ENCODE peak calls at places on chromosomes 3 and 15, in six cellular contexts. O is HCT116, P is GM23248, S is aorta, X is suprapubic skin, J is mesendoderm. Q is an unnamed sample.

GRCh38 chr15:25850154-25851111 is 12.7 kb downstream of the ATP10A start:
- DNase-seq in O (no peak), P (peak), S (peak), X (no peak), J (peak), Q (no peak)

GRCh38 chr15:78046796-78047341 is 30.6 kb downstream of the TBC1D2B start:
- DNase-seq in O (no peak), P (no peak), S (no peak), X (no peak), J (no peak), Q (peak)

GRCh38 chr15:69554321-69554961 is 101.8 kb downstream of the RPLP1 start:
- DNase-seq in O (no peak), P (no peak), S (no peak), X (no peak), J (peak), Q (no peak)

GRCh38 chr3:14803101-14803980 is 15.4 kb upstream of the FGD5 start:
- DNase-seq in O (no peak), P (peak), S (no peak), X (no peak), J (no peak), Q (no peak)

GRCh38 chr3:128296469-128297251 is 143.4 kb downstream of the EEFSEC start:
- DNase-seq in O (no peak), P (no peak), S (peak), X (peak), J (no peak), Q (no peak)

GRCh38 chr3:168828943-168829342 is 733.2 kb upstream of the GOLIM4 start:
- DNase-seq in O (no peak), P (no peak), S (no peak), X (no peak), J (peak), Q (no peak)

GRCh38 chr3:70096376-70097055 is 97.0 kb downstream of the SAMMSON start:
- DNase-seq in O (no peak), P (no peak), S (no peak), X (no peak), J (no peak), Q (no peak)

GRCh38 chr15:80660114-80660513 is 35.0 kb upstream of the ABHD17C start:
- DNase-seq in O (no peak), P (peak), S (no peak), X (no peak), J (peak), Q (no peak)

GRCh38 chr15:67180035-67180434 is 74.4 kb downstream of the AAGAB start:
- DNase-seq in O (no peak), P (no peak), S (no peak), X (peak), J (no peak), Q (no peak)

GRCh38 chr3:139284221-139284620 is 59.6 kb upstream of the MRPS22 start:
- DNase-seq in O (no peak), P (peak), S (peak), X (no peak), J (no peak), Q (no peak)

GRCh38 chr15:34065261-34065660 is 26.3 kb upstream of the AVEN start:
- DNase-seq in O (no peak), P (no peak), S (no peak), X (no peak), J (no peak), Q (no peak)

GRCh38 chr15:55372701-55373440 is 35.3 kb downstream of the CCPG1 start:
- DNase-seq in O (no peak), P (no peak), S (no peak), X (no peak), J (no peak), Q (no peak)

GRCh38 chr3:151467069-151467468 is 6.2 kb upstream of the IGSF10 start:
- DNase-seq in O (no peak), P (no peak), S (no peak), X (no peak), J (no peak), Q (no peak)

GRCh38 chr3:181561605-181562031 is 150.1 kb upstream of the SOX2 start:
- DNase-seq in O (no peak), P (no peak), S (no peak), X (no peak), J (peak), Q (no peak)

GRCh38 chr3:106560451-106560966 is 691.7 kb upstream of the CBLB start:
- DNase-seq in O (no peak), P (peak), S (no peak), X (no peak), J (no peak), Q (peak)

GRCh38 chr15:40320931-40321371 is 2.5 kb upstream of the INAFM2 start:
- DNase-seq in O (peak), P (peak), S (no peak), X (no peak), J (peak), Q (no peak)

GRCh38 chr3:100245932-100246331 is 14.9 kb upstream of the TBC1D23 start:
- DNase-seq in O (no peak), P (peak), S (no peak), X (no peak), J (no peak), Q (no peak)

GRCh38 chr3:168040624-168041208 is 55.0 kb downstream of the GOLIM4 start:
- DNase-seq in O (peak), P (peak), S (no peak), X (no peak), J (peak), Q (peak)

DNA sequence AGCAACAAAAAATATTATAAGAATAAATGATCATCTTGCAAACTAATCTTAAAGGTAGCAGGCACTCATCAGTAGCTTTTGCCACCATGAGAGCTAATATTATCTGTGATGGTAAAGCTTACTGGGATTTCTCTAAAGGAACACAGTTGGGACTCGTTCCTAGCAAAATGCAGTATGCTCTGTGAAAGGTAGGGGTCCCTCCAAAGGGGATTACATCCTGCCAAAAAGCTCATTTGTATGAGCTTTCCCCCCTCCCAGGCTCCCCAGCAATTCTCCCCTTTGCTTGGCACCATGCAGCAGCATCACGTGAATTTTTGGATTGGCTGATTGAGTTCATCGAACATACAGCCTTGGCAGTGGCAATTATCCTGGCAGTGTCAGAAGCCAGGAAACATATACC is 361.0 kb upstream of the PLSCR5 start:
- DNase-seq in O (no peak), P (no peak), S (no peak), X (no peak), J (peak), Q (no peak)
- H3K27ac ChIP-seq in O (no peak), P (no peak), S (no peak), X (no peak), J (no peak), Q (no peak)

GRCh38 chr15:59170295-59170881 is 36.3 kb upstream of the LDHAL6B start:
- DNase-seq in O (no peak), P (peak), S (peak), X (peak), J (peak), Q (peak)

GRCh38 chr15:59172289-59172901 is 34.2 kb upstream of the LDHAL6B start:
- DNase-seq in O (no peak), P (peak), S (no peak), X (no peak), J (no peak), Q (no peak)

GRCh38 chr15:59173194-59173593 is 33.4 kb upstream of the LDHAL6B start:
- DNase-seq in O (no peak), P (no peak), S (no peak), X (no peak), J (no peak), Q (no peak)

GRCh38 chr15:59169337-59169736 is 37.3 kb upstream of the LDHAL6B start:
- DNase-seq in O (no peak), P (peak), S (no peak), X (no peak), J (peak), Q (no peak)

DNA sequence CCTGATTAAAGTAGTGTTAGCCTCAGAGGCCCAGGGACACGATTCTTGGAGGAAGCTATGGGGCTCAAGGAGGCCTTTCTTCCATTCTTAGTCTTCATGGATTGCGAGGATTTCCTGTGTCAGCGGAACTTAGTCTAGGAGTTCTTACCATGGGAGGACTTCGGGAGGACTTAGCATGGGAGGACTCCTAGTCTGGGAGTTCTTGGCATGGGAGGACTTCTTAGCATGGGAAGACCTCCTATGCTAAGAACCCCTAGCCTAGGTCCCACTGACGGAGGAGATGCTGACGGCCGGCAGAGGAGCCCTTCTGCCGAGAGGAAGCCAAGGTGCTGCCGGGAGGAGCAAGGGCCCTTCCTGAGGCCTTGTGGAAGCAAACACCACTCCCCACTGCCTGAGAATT is 35.6 kb upstream of the LDHAL6B start:
- DNase-seq in O (no peak), P (no peak), S (no peak), X (no peak), J (no peak), Q (no peak)
- H3K27ac ChIP-seq in O (no peak), P (peak), S (peak), X (peak), J (no peak), Q (peak)

DNA sequence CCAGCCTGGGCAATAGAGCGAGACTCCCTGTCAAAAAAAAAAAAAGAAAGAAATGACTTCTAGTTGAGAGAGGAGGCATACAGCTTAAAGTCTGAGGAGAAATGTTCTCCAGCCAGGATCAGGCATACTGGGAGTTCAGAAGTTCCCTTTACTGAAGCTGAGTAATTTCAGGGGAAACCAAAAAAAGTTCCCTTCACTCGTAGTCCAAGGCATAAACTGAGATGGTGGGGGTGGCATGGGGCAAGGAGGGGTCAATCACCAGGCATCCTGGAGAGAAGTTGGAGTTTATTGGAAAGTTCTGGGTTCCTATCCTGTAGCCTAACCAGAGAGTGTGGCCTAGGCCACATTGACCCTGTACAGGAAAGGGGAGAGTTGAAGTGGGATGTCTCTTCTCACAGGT is 5.9 kb downstream of the GPX1 start:
- DNase-seq in O (no peak), P (peak), S (no peak), X (no peak), J (no peak), Q (no peak)
- H3K27ac ChIP-seq in O (no peak), P (peak), S (no peak), X (peak), J (no peak), Q (peak)

DNA sequence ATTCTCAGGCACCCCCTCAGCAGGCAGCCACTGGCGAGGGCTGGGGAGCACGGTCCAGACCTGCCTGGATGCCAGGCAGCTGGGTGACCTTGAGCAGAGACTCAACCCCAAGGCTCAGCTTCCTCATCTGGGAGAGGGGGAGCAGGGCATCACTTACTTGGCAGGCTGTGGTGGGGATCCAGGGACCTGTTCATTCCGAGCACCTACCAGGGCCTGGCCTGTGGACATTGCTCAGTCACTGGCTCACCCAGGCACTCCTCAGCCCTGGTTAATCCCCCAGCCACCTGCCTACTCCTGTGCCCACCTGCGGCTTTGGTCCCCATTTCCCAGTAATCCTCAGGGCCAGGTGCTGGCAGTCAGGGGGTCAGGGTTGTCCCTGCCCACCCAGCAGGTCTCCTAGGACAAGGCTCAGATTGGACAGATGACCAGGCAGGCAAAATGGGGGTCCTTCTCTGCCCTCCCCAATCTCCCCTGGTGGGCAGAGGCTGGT is 9.3 kb upstream of the RPL29 start:
- DNase-seq in O (no peak), P (no peak), S (no peak), X (no peak), J (no peak), Q (no peak)
- H3K27ac ChIP-seq in O (no peak), P (no peak), S (no peak), X (no peak), J (no peak), Q (peak)

Q was measured in epithelial cell of prostate.